ENCODE peak calls at places on chromosomes 5 and 9, in seven cellular contexts. One of them, this sample, is unnamed.

GRCh38 chr5:158471179-158471924 is 612.4 kb upstream of the CLINT1 start:
- DNase-seq in neural crest cell: no peak
- DNase-seq in H1: no peak
- DNase-seq in HL-60: no peak
- DNase-seq in A549: no peak
- DNase-seq in PC-9: no peak
- DNase-seq in right lobe of liver: peak
- DNase-seq in this sample: no peak

GRCh38 chr5:88085462-88085861 is 183.2 kb downstream of the TMEM161B start:
- DNase-seq in PC-9: no peak
- DNase-seq in right lobe of liver: no peak
- DNase-seq in neural crest cell: no peak
- DNase-seq in HL-60: no peak
- DNase-seq in H1: no peak
- DNase-seq in A549: no peak
- DNase-seq in this sample: no peak

GRCh38 chr9:98161851-98162250 is 30.6 kb downstream of the CORO2A start:
- DNase-seq in HL-60: no peak
- DNase-seq in neural crest cell: no peak
- DNase-seq in H1: no peak
- DNase-seq in PC-9: no peak
- DNase-seq in A549: no peak
- DNase-seq in right lobe of liver: no peak
- DNase-seq in this sample: peak

GRCh38 chr5:160118349-160119141 is 705 bp downstream of the PWWP2A start:
- DNase-seq in H1: no peak
- DNase-seq in PC-9: peak
- DNase-seq in right lobe of liver: peak
- DNase-seq in neural crest cell: peak
- DNase-seq in A549: peak
- DNase-seq in HL-60: peak
- DNase-seq in this sample: peak

GRCh38 chr5:38830521-38831051 is 15.2 kb upstream of the OSMR start:
- DNase-seq in PC-9: no peak
- DNase-seq in H1: no peak
- DNase-seq in HL-60: no peak
- DNase-seq in A549: no peak
- DNase-seq in neural crest cell: no peak
- DNase-seq in right lobe of liver: no peak
- DNase-seq in this sample: no peak

GRCh38 chr5:79493596-79494343 is 20.2 kb downstream of the HOMER1 start:
- DNase-seq in neural crest cell: no peak
- DNase-seq in A549: no peak
- DNase-seq in PC-9: no peak
- DNase-seq in H1: no peak
- DNase-seq in right lobe of liver: no peak
- DNase-seq in HL-60: no peak
- DNase-seq in this sample: no peak

GRCh38 chr5:76616206-76616605 is 7.0 kb downstream of the F2RL2 start:
- DNase-seq in neural crest cell: no peak
- DNase-seq in right lobe of liver: no peak
- DNase-seq in H1: no peak
- DNase-seq in HL-60: no peak
- DNase-seq in A549: no peak
- DNase-seq in PC-9: no peak
- DNase-seq in this sample: no peak

GRCh38 chr5:146706321-146706972 is 172.1 kb downstream of the PPP2R2B start:
- DNase-seq in PC-9: no peak
- DNase-seq in right lobe of liver: no peak
- DNase-seq in H1: no peak
- DNase-seq in A549: no peak
- DNase-seq in HL-60: no peak
- DNase-seq in neural crest cell: no peak
- DNase-seq in this sample: peak

GRCh38 chr5:147911427-147911826 is 5.1 kb upstream of the C5orf46 start:
- DNase-seq in PC-9: no peak
- DNase-seq in right lobe of liver: peak
- DNase-seq in HL-60: no peak
- DNase-seq in H1: no peak
- DNase-seq in neural crest cell: no peak
- DNase-seq in A549: no peak
- DNase-seq in this sample: no peak

GRCh38 chr5:157365732-157366131 is 94.3 kb upstream of the NIPAL4 start:
- DNase-seq in right lobe of liver: no peak
- DNase-seq in HL-60: no peak
- DNase-seq in PC-9: no peak
- DNase-seq in H1: no peak
- DNase-seq in neural crest cell: no peak
- DNase-seq in A549: no peak
- DNase-seq in this sample: no peak

GRCh38 chr9:134602547-134603362 is 38.8 kb upstream of the COL5A1 start:
- DNase-seq in neural crest cell: no peak
- DNase-seq in A549: peak
- DNase-seq in H1: peak
- DNase-seq in right lobe of liver: no peak
- DNase-seq in HL-60: no peak
- DNase-seq in PC-9: peak
- DNase-seq in this sample: peak

GRCh38 chr9:70614786-70615565 is 200.5 kb upstream of the KLF9 start:
- DNase-seq in HL-60: no peak
- DNase-seq in right lobe of liver: no peak
- DNase-seq in H1: no peak
- DNase-seq in A549: no peak
- DNase-seq in PC-9: no peak
- DNase-seq in neural crest cell: no peak
- DNase-seq in this sample: no peak

GRCh38 chr9:78958887-78959286 is 612.9 kb upstream of the TLE4 start:
- DNase-seq in PC-9: no peak
- DNase-seq in right lobe of liver: no peak
- DNase-seq in A549: no peak
- DNase-seq in H1: no peak
- DNase-seq in neural crest cell: no peak
- DNase-seq in HL-60: no peak
- DNase-seq in this sample: no peak

GRCh38 chr5:35860686-35861085 is 4.0 kb downstream of the IL7R start:
- DNase-seq in PC-9: no peak
- DNase-seq in A549: no peak
- DNase-seq in H1: no peak
- DNase-seq in right lobe of liver: no peak
- DNase-seq in neural crest cell: no peak
- DNase-seq in HL-60: no peak
- DNase-seq in this sample: no peak

GRCh38 chr9:101533334-101534187 is at the start of gene RNF20:
- DNase-seq in neural crest cell: peak
- DNase-seq in HL-60: peak
- DNase-seq in PC-9: peak
- DNase-seq in right lobe of liver: peak
- DNase-seq in H1: peak
- DNase-seq in A549: peak
- DNase-seq in this sample: peak

GRCh38 chr5:148920646-148921288 is 94.4 kb downstream of the ADRB2 start:
- DNase-seq in HL-60: no peak
- DNase-seq in H1: no peak
- DNase-seq in A549: no peak
- DNase-seq in neural crest cell: no peak
- DNase-seq in PC-9: no peak
- DNase-seq in right lobe of liver: no peak
- DNase-seq in this sample: no peak

GRCh38 chr9:110555971-110556370 is 23.6 kb downstream of the SVEP1 start:
- DNase-seq in PC-9: peak
- DNase-seq in HL-60: no peak
- DNase-seq in neural crest cell: no peak
- DNase-seq in H1: no peak
- DNase-seq in A549: peak
- DNase-seq in right lobe of liver: peak
- DNase-seq in this sample: no peak

GRCh38 chr9:108103294-108103693 is 613.7 kb upstream of the KLF4 start:
- DNase-seq in right lobe of liver: no peak
- DNase-seq in PC-9: no peak
- DNase-seq in H1: no peak
- DNase-seq in HL-60: no peak
- DNase-seq in A549: no peak
- DNase-seq in neural crest cell: no peak
- DNase-seq in this sample: no peak

GRCh38 chr9:124260769-124261603 is 3.2 kb downstream of the NEK6 start:
- DNase-seq in neural crest cell: no peak
- DNase-seq in A549: peak
- DNase-seq in right lobe of liver: peak
- DNase-seq in H1: no peak
- DNase-seq in HL-60: peak
- DNase-seq in PC-9: peak
- DNase-seq in this sample: peak

DNA sequence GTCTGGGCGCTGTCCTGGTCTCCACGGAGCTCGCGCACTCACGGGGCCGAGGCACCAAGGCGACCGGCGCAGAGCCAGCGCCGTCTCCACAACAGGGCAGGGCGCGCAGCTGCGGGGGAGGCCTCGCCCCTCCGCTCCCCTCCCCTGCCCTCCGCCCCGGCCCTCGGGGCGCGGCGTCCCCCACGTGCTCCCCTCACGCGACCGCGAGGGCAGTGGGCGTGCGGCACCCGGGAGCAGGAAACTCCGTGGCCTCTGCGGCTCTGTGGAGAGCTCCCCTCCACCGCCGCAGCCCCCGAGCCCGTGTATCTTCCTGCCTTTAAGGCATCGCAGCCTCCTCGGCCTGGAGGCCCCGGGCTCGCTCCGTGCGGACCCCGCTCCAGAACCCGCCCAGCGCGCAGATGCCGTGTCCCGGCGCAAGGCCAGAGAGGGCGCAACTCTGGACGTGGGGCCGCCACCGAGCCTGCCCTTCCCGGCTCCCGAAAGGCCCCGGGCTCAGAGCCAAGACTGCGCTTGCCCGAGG is 706 bp upstream of the TUBB4B start:
- DNase-seq in A549: no peak
- DNase-seq in right lobe of liver: peak
- DNase-seq in neural crest cell: no peak
- DNase-seq in HL-60: no peak
- DNase-seq in PC-9: peak
- DNase-seq in H1: no peak
- DNase-seq in this sample: peak
- TF ChIP-seq CTCF in A549: peak
- TF ChIP-seq CTCF in right lobe of liver: peak
- TF ChIP-seq CTCF in neural crest cell: no peak
- TF ChIP-seq CTCF in HL-60: no peak
- TF ChIP-seq CTCF in PC-9: peak
- TF ChIP-seq CTCF in H1: peak
- TF ChIP-seq CTCF in this sample: no peak

DNA sequence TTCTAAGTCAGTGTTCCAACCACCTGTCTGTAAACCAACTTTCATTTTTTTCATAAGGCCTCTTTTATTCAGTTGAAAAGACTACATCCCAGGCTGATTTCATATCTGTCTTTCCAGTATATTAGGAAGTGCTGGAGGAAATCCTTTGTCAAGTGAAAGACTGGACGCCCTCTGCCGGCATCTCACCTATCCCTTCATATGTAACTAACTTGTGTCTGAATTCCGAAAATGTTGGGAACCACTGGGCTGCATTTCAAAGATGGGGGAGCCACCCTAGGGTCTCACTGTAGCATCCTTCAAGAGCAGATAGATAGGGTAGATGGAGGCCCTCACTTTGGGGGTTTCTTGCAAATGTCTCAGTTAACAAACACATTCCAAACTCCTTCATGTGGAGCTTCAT is 569.8 kb downstream of the CTNND2 start:
- DNase-seq in neural crest cell: no peak
- DNase-seq in right lobe of liver: no peak
- DNase-seq in PC-9: peak
- DNase-seq in HL-60: no peak
- DNase-seq in H1: no peak
- DNase-seq in A549: no peak
- DNase-seq in this sample: no peak
- TF ChIP-seq CTCF in neural crest cell: no peak
- TF ChIP-seq CTCF in right lobe of liver: no peak
- TF ChIP-seq CTCF in PC-9: peak
- TF ChIP-seq CTCF in HL-60: no peak
- TF ChIP-seq CTCF in H1: no peak
- TF ChIP-seq CTCF in A549: peak
- TF ChIP-seq CTCF in this sample: no peak

GRCh38 chr9:20186823-20187222 is 398.0 kb upstream of the SLC24A2 start:
- DNase-seq in A549: no peak
- DNase-seq in right lobe of liver: no peak
- DNase-seq in HL-60: no peak
- DNase-seq in PC-9: no peak
- DNase-seq in H1: no peak
- DNase-seq in neural crest cell: no peak
- DNase-seq in this sample: no peak

GRCh38 chr9:20188616-20189212 is 399.9 kb upstream of the SLC24A2 start:
- DNase-seq in PC-9: no peak
- DNase-seq in neural crest cell: no peak
- DNase-seq in HL-60: no peak
- DNase-seq in A549: no peak
- DNase-seq in H1: no peak
- DNase-seq in right lobe of liver: no peak
- DNase-seq in this sample: no peak

GRCh38 chr9:20187318-20187717 is 398.5 kb upstream of the SLC24A2 start:
- DNase-seq in HL-60: no peak
- DNase-seq in PC-9: no peak
- DNase-seq in H1: no peak
- DNase-seq in right lobe of liver: no peak
- DNase-seq in A549: no peak
- DNase-seq in neural crest cell: no peak
- DNase-seq in this sample: no peak

GRCh38 chr9:20189871-20190270 is 401.0 kb upstream of the SLC24A2 start:
- DNase-seq in A549: no peak
- DNase-seq in neural crest cell: no peak
- DNase-seq in right lobe of liver: no peak
- DNase-seq in PC-9: no peak
- DNase-seq in HL-60: no peak
- DNase-seq in H1: no peak
- DNase-seq in this sample: no peak

GRCh38 chr9:20191239-20191840 is 402.5 kb upstream of the SLC24A2 start:
- DNase-seq in right lobe of liver: no peak
- DNase-seq in HL-60: no peak
- DNase-seq in H1: no peak
- DNase-seq in A549: no peak
- DNase-seq in neural crest cell: no peak
- DNase-seq in PC-9: no peak
- DNase-seq in this sample: peak
- TF ChIP-seq CTCF in right lobe of liver: no peak
- TF ChIP-seq CTCF in HL-60: no peak
- TF ChIP-seq CTCF in H1: peak
- TF ChIP-seq CTCF in A549: no peak
- TF ChIP-seq CTCF in neural crest cell: no peak
- TF ChIP-seq CTCF in PC-9: no peak
- TF ChIP-seq CTCF in this sample: no peak

GRCh38 chr9:22119537-22120167 is 110.5 kb upstream of the CDKN2B start:
- DNase-seq in A549: no peak
- DNase-seq in H1: no peak
- DNase-seq in HL-60: no peak
- DNase-seq in neural crest cell: no peak
- DNase-seq in PC-9: no peak
- DNase-seq in right lobe of liver: no peak
- DNase-seq in this sample: peak
- TF ChIP-seq CTCF in A549: no peak
- TF ChIP-seq CTCF in H1: peak
- TF ChIP-seq CTCF in HL-60: no peak
- TF ChIP-seq CTCF in neural crest cell: peak
- TF ChIP-seq CTCF in PC-9: peak
- TF ChIP-seq CTCF in right lobe of liver: peak
- TF ChIP-seq CTCF in this sample: no peak